ENCODE peak calls at places on chromosomes 4 and X, in six cellular contexts. I is kidney; U is lower leg skin; W is fibroblast of mammary gland; L is adrenal gland; N is CD8-positive, alpha-beta memory T cell. X is an unnamed sample.

GRCh38 chrX:74705269-74705668 is 90.8 kb upstream of the RLIM start:
- DNase-seq in I (no peak), U (no peak), W (no peak), L (no peak), N (no peak), X (no peak)

GRCh38 chr4:176153124-176153523 is 42.3 kb downstream of the SPATA4 start:
- DNase-seq in I (no peak), U (no peak), W (no peak), L (no peak), N (no peak), X (no peak)

GRCh38 chr4:8740666-8741395 is 130.8 kb downstream of the HMX1 start:
- DNase-seq in I (no peak), U (peak), W (no peak), L (no peak), N (no peak), X (no peak)

GRCh38 chr4:8819421-8820177 is 52.0 kb downstream of the HMX1 start:
- DNase-seq in I (peak), U (no peak), W (no peak), L (peak), N (no peak), X (no peak)

GRCh38 chr4:2182981-2183380 is 58.9 kb downstream of the HAUS3 start:
- DNase-seq in I (no peak), U (no peak), W (peak), L (no peak), N (no peak), X (no peak)

GRCh38 chr4:6196324-6196723 is 4.0 kb downstream of the JAKMIP1 start:
- DNase-seq in I (peak), U (peak), W (no peak), L (no peak), N (no peak), X (no peak)

GRCh38 chrX:153763298-153763932 is 634 bp upstream of the PLXNB3 start:
- DNase-seq in I (no peak), U (no peak), W (no peak), L (peak), N (no peak), X (no peak)

GRCh38 chr4:182716207-182716606 is 201.0 kb downstream of the DCTD start:
- DNase-seq in I (no peak), U (no peak), W (no peak), L (no peak), N (no peak), X (no peak)

GRCh38 chrX:136147320-136147901 is at the start of gene FHL1:
- DNase-seq in I (peak), U (peak), W (no peak), L (peak), N (peak), X (no peak)

GRCh38 chrX:153462291-153462690 is 8.1 kb downstream of the HAUS7 start:
- DNase-seq in I (no peak), U (no peak), W (no peak), L (no peak), N (no peak), X (no peak)

GRCh38 chr4:535924-536281 is 36.9 kb downstream of the PIGG start:
- DNase-seq in I (peak), U (peak), W (no peak), L (no peak), N (no peak), X (no peak)

GRCh38 chrX:77431227-77431626 is 16.0 kb upstream of the FGF16 start:
- DNase-seq in I (no peak), U (no peak), W (peak), L (peak), N (no peak), X (no peak)

GRCh38 chr4:134001057-134001456 is 200.5 kb downstream of the PABPC4L start:
- DNase-seq in I (no peak), U (no peak), W (no peak), L (no peak), N (no peak), X (no peak)

GRCh38 chrX:107014927-107015326 is 14.9 kb upstream of the MORC4 start:
- DNase-seq in I (no peak), U (no peak), W (peak), L (no peak), N (no peak), X (no peak)

GRCh38 chrX:45233541-45233940 is 32.9 kb upstream of the DIPK2B start:
- DNase-seq in I (no peak), U (no peak), W (peak), L (no peak), N (no peak), X (no peak)

GRCh38 chrX:130741151-130741550 is 161.9 kb downstream of the ENOX2 start:
- DNase-seq in I (no peak), U (no peak), W (no peak), L (peak), N (no peak), X (no peak)

GRCh38 chrX:18643243-18643642 is 28.7 kb downstream of the RS1 start:
- DNase-seq in I (no peak), U (no peak), W (no peak), L (no peak), N (no peak), X (no peak)

GRCh38 chr4:109921384-109921808 is 8.7 kb downstream of the EGF start:
- DNase-seq in I (no peak), U (no peak), W (peak), L (no peak), N (no peak), X (no peak)

GRCh38 chr4:3047464-3048286 is 26.7 kb downstream of the HTT-AS start:
- DNase-seq in I (peak), U (no peak), W (peak), L (peak), N (peak), X (peak)

GRCh38 chr4:153152453-153153338 is 51.5 kb upstream of the TRIM2 start:
- DNase-seq in I (peak), U (peak), W (no peak), L (no peak), N (peak), X (peak)

GRCh38 chrX:48676893-48677270 is 6.7 kb upstream of the WAS start:
- DNase-seq in I (peak), U (no peak), W (no peak), L (no peak), N (peak), X (peak)

GRCh38 chr4:124872659-124873058 is 160.1 kb upstream of the ANKRD50 start:
- DNase-seq in I (no peak), U (no peak), W (no peak), L (no peak), N (no peak), X (no peak)

GRCh38 chr4:186701273-186701672 is 22.4 kb downstream of the FAT1 start:
- DNase-seq in I (no peak), U (no peak), W (peak), L (no peak), N (no peak), X (peak)
- H3K4me3 ChIP-seq in I (no peak), U (no peak), W (no peak), L (no peak), N (no peak), X (no peak)

DNA sequence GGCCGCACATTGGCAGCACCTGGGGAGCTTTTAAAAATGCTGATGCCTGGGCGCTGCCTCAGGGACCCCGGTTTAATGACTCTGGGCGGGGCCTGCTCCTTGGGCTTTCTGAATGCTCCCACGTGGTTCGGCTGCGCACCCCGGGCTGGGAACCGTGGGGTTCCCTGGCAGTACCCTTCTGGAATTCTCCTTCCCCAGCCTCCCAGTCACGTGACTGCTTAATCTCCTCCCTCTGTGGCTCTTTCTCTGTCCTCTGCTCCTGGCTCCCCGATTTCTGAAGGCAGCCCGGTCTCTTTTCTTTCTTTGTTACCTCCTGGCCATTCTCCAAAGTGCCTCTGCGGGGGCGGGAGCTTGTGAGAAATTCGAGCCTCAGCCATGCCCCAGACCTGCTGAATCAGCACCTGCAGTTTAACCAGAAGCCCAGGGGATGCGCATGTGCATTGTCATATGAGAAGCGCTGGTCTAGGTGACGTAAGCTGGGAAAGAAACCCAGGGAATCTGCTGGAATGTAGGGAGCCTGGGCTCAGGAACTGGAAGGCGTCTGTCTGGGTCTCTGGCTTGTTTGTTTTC is 16.6 kb downstream of the CLCN4 start:
- DNase-seq in I (no peak), U (no peak), W (peak), L (peak), N (no peak), X (peak)
- H3K4me3 ChIP-seq in I (no peak), U (no peak), W (peak), L (no peak), N (no peak), X (no peak)

GRCh38 chr4:121764303-121764701 is 662 bp downstream of the SMIM43 start:
- DNase-seq in I (no peak), U (no peak), W (no peak), L (no peak), N (no peak), X (no peak)
- H3K4me3 ChIP-seq in I (no peak), U (no peak), W (peak), L (no peak), N (no peak), X (no peak)

GRCh38 chrX:16585486-16586370 is 64.2 kb upstream of the S100G start:
- DNase-seq in I (no peak), U (no peak), W (no peak), L (no peak), N (no peak), X (peak)

GRCh38 chrX:16586371-16587112 is 63.4 kb upstream of the S100G start:
- DNase-seq in I (no peak), U (no peak), W (no peak), L (no peak), N (no peak), X (no peak)

GRCh38 chrX:16589211-16589610 is 60.7 kb upstream of the S100G start:
- DNase-seq in I (no peak), U (no peak), W (peak), L (no peak), N (no peak), X (no peak)

GRCh38 chrX:16589826-16590225 is 60.1 kb upstream of the S100G start:
- DNase-seq in I (no peak), U (no peak), W (no peak), L (no peak), N (no peak), X (no peak)

DNA sequence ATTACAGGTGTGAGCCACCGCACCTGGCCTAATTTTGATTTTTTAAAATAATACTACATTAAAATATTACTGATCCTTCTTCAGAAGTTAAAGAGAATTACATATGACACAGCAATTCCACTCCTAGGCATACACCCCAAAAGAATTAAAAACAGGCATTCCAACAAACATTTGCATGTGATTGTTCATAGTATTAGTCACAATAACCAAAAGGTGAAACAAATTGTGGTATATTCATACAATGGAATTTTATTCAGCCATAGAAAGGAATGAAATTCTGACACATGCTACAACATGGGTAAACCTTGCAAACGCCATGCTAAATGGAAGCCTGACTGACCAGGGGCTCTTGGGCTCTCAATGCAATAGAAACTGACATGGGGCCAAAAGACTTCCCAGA is 62.2 kb upstream of the S100G start:
- DNase-seq in I (no peak), U (no peak), W (peak), L (no peak), N (no peak), X (no peak)
- H3K4me3 ChIP-seq in I (no peak), U (no peak), W (no peak), L (no peak), N (no peak), X (no peak)

GRCh38 chrX:104105863-104106262 is 6.5 kb upstream of the ZCCHC18 start:
- DNase-seq in I (no peak), U (no peak), W (no peak), L (no peak), N (no peak), X (no peak)
- H3K4me3 ChIP-seq in I (no peak), U (no peak), W (no peak), L (no peak), N (no peak), X (no peak)

DNA sequence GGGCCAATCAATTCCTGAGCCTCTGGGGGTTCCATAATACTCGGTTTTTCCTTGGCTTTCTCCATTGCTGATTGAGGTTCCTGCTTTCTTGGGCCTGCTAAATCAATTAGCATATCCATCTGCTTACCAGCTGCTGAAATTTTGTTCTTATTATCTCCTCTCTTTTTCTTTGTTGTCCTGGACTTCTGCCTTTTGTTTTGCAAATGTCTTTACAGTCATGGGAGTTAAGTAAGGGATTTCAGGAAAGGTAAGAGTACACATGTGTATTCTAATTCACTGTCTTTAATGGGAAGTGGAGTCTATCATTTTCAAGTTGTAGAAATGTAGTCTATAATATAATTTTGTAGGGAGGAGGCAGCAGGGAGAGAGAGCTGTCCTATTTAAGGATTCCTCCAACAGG is 222.1 kb downstream of the MID1 start:
- DNase-seq in I (no peak), U (no peak), W (no peak), L (no peak), N (no peak), X (no peak)
- H3K4me3 ChIP-seq in I (no peak), U (no peak), W (no peak), L (no peak), N (no peak), X (no peak)

DNA sequence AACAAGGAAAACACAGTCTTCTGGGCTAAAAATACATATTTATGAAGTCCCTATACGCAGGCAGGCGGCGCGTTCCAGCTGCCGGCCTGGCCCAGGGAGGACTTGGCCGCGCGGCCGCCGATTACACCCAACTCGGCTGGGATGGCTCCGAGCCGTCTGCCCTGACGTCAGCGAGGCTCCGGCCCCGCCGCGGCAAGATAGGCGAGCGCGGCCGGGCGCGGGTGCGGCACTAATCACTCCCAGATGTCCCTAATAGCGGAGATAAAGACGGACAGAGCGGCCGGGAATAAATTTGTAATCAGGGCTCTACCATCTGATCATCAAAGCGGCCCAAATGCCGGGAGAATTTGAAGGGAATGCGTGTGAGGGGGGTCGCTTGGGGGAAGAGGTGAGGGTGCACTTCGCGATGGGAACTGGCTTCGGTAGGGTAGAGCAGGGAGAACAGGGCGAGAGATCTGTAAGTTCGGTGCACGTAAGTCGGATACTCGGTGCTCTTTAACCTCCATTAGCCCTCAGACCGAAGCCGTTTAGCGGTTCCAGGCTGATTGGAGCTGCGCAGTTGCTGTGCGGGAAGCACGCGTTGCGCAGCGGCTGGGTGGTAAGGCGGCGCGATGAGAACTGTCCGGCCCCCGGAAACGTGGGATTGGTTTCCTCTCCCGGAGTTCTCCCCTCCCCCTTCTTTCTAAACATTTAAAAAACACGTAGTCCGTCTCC is 7.7 kb downstream of the HAND2 start:
- DNase-seq in I (peak), U (peak), W (peak), L (no peak), N (no peak), X (peak)
- H3K4me3 ChIP-seq in I (no peak), U (peak), W (peak), L (no peak), N (no peak), X (no peak)

DNA sequence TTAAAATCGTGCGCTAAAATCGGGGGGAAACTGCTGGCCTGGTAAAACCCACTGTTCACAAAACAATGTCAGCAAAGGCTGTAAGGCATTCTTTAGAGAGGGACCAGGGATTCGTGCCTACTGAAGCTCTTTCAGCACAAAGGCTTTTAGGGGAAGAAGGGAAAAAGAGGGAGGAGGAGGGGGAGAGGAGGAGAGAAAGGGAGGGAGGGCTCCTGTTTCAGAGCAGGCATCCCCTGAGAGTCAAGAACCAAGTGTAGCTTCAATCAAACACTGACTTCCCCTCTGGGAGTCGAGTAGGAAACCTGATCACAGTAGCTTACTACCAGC is 9.5 kb downstream of the BCOR start:
- DNase-seq in I (no peak), U (no peak), W (no peak), L (no peak), N (no peak), X (no peak)
- H3K4me3 ChIP-seq in I (no peak), U (no peak), W (no peak), L (no peak), N (no peak), X (no peak)

DNA sequence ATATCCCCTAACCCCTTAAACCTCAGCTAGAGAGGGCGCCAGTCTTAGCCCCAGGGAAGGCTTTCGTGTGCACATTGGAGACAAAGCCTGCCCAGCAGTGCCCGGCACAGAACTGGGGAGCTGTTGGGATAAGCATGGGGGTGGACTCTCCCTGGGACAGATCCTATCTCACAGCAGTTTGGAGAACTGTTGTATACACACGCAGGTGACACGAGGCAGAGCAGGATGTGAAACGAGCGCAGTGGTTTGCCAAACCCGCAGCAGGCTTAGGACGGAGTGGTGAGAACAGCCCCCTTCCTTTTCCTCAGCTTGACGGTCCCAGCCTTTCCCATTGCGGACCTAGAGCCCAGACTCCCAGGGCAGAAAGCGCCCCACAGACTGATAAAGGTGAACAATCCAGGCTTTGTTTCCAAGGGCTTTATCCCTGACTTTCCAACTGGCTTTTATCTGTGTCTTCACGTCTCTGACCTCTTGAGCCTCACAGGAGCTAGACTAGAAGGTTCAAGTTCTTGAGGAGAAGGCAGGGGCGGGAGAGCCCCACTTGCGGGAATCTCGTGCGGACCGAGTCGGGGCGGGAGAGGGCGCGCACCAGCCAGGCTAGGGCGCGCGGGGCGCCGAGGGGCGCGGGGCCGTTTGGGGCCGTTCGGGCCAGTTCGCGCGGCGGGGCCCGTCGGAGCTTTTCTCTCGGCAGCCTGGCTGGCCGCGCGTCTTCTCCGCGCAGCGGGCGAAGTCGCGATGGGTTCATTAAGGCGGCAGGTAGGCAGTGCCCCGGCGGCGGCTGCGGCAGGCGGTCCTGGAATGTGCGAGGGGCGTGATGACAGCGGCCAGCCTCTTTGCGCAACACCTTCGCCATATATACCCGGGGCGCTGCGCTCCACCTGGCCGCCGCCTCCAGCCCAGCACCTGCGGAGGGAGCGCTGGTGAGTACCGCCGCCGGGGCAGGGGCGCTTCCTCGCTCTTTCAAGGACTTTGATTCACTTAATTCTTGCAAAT is at the start of gene SLC34A2:
- DNase-seq in I (peak), U (no peak), W (no peak), L (no peak), N (no peak), X (peak)
- H3K4me3 ChIP-seq in I (peak), U (no peak), W (no peak), L (no peak), N (no peak), X (peak)

X was measured in small intestine.